ENCODE peak calls at places on chromosomes 7 and 10, in nine cellular contexts. X, O, G, L, P, Y, U, D and K are unnamed samples.

GRCh38 chr10:85317827-85318226 is 989.4 kb downstream of the CCSER2 start:
- DNase-seq in X (no peak), O (no peak), G (no peak), L (no peak), P (no peak), Y (no peak), U (no peak), D (no peak), K (no peak)

GRCh38 chr7:158228131-158228530 is 359.5 kb downstream of the PTPRN2 start:
- DNase-seq in X (no peak), O (no peak), G (no peak), L (no peak), P (no peak), Y (no peak), U (no peak), D (no peak), K (no peak)

GRCh38 chr7:115679976-115680375 is 350.6 kb downstream of the TFEC start:
- DNase-seq in X (no peak), O (no peak), G (no peak), L (no peak), P (peak), Y (no peak), U (peak), D (peak), K (no peak)

GRCh38 chr7:741191-741671 is 14.2 kb upstream of the PRKAR1B start:
- DNase-seq in X (no peak), O (no peak), G (no peak), L (no peak), P (no peak), Y (no peak), U (no peak), D (no peak), K (no peak)

GRCh38 chr10:110056822-110057221 is 49.0 kb downstream of the ADD3 start:
- DNase-seq in X (no peak), O (no peak), G (no peak), L (no peak), P (no peak), Y (no peak), U (peak), D (no peak), K (no peak)

GRCh38 chr10:64014281-64014680 is 493.1 kb downstream of the REEP3 start:
- DNase-seq in X (no peak), O (no peak), G (no peak), L (no peak), P (no peak), Y (no peak), U (no peak), D (no peak), K (no peak)

GRCh38 chr7:144102041-144102440 is 7.3 kb upstream of the OR2A2 start:
- DNase-seq in X (no peak), O (no peak), G (no peak), L (no peak), P (no peak), Y (no peak), U (no peak), D (no peak), K (peak)

GRCh38 chr7:116786791-116787443 is 75.5 kb upstream of the CAPZA2 start:
- DNase-seq in X (no peak), O (peak), G (no peak), L (no peak), P (peak), Y (no peak), U (peak), D (peak), K (no peak)

GRCh38 chr7:96075510-96076349 is 246.2 kb downstream of the SLC25A13 start:
- DNase-seq in X (peak), O (no peak), G (peak), L (no peak), P (peak), Y (peak), U (peak), D (peak), K (peak)

GRCh38 chr7:25048444-25048834 is 68.5 kb upstream of the OSBPL3 start:
- DNase-seq in X (no peak), O (no peak), G (no peak), L (no peak), P (no peak), Y (no peak), U (no peak), D (no peak), K (no peak)

GRCh38 chr7:52863667-52864066 is 171.8 kb upstream of the POM121L12 start:
- DNase-seq in X (no peak), O (no peak), G (no peak), L (no peak), P (no peak), Y (no peak), U (no peak), D (no peak), K (no peak)

GRCh38 chr10:45181483-45181882 is 133.9 kb downstream of the OR13A1 start:
- DNase-seq in X (no peak), O (no peak), G (no peak), L (no peak), P (no peak), Y (no peak), U (peak), D (no peak), K (no peak)

GRCh38 chr7:157000741-157001653 is 9.5 kb downstream of the MNX1 start:
- DNase-seq in X (no peak), O (no peak), G (no peak), L (no peak), P (no peak), Y (no peak), U (no peak), D (no peak), K (no peak)

GRCh38 chr7:27025270-27025669 is 70.5 kb downstream of the HOXA1 start:
- DNase-seq in X (no peak), O (no peak), G (no peak), L (no peak), P (no peak), Y (no peak), U (no peak), D (no peak), K (no peak)

GRCh38 chr10:74078037-74078436 is 72.6 kb downstream of the AP3M1 start:
- DNase-seq in X (no peak), O (no peak), G (no peak), L (no peak), P (peak), Y (no peak), U (peak), D (no peak), K (no peak)

GRCh38 chr10:61907587-61907986 is 6.1 kb downstream of the ARID5B start:
- DNase-seq in X (no peak), O (no peak), G (no peak), L (no peak), P (no peak), Y (no peak), U (no peak), D (no peak), K (no peak)

GRCh38 chr10:43295436-43295835 is 28.6 kb upstream of the RASGEF1A start:
- DNase-seq in X (no peak), O (no peak), G (no peak), L (no peak), P (no peak), Y (no peak), U (no peak), D (no peak), K (no peak)

GRCh38 chr10:110802551-110803238 is 69.0 kb upstream of the PDCD4 start:
- DNase-seq in X (peak), O (no peak), G (peak), L (no peak), P (peak), Y (peak), U (peak), D (peak), K (peak)

GRCh38 chr10:3172081-3172445 is 519 bp downstream of the PITRM1 start:
- DNase-seq in X (no peak), O (no peak), G (no peak), L (no peak), P (no peak), Y (peak), U (peak), D (no peak), K (no peak)

GRCh38 chr10:122310311-122311050 is 39.4 kb downstream of the BTBD16 start:
- DNase-seq in X (no peak), O (no peak), G (no peak), L (no peak), P (no peak), Y (no peak), U (peak), D (no peak), K (no peak)

GRCh38 chr7:27745064-27745583 is 5.2 kb downstream of the TAX1BP1 start:
- DNase-seq in X (no peak), O (peak), G (no peak), L (no peak), P (peak), Y (peak), U (peak), D (no peak), K (peak)

GRCh38 chr10:111175786-111176185 is 99.0 kb downstream of the ADRA2A start:
- DNase-seq in X (no peak), O (no peak), G (no peak), L (no peak), P (no peak), Y (no peak), U (no peak), D (no peak), K (no peak)

GRCh38 chr10:11354823-11355222 is 256.6 kb downstream of the USP6NL start:
- DNase-seq in X (no peak), O (no peak), G (no peak), L (no peak), P (peak), Y (no peak), U (no peak), D (no peak), K (no peak)

GRCh38 chr7:44998153-44998871 is 1.7 kb upstream of the CCM2 start:
- DNase-seq in X (no peak), O (no peak), G (no peak), L (no peak), P (no peak), Y (no peak), U (no peak), D (no peak), K (no peak)

GRCh38 chr10:59337254-59337653 is 25.1 kb downstream of the FAM13C start:
- DNase-seq in X (no peak), O (no peak), G (no peak), L (no peak), P (peak), Y (no peak), U (peak), D (no peak), K (peak)

GRCh38 chr7:129271500-129272355 is 46.9 kb downstream of the AHCYL2 start:
- DNase-seq in X (peak), O (no peak), G (peak), L (no peak), P (peak), Y (peak), U (peak), D (peak), K (no peak)

GRCh38 chr10:5551531-5552375 is 27.0 kb downstream of the CALML3 start:
- DNase-seq in X (no peak), O (no peak), G (no peak), L (no peak), P (peak), Y (peak), U (peak), D (peak), K (no peak)

GRCh38 chr7:48708635-48709034 is 215.7 kb upstream of the CDC14C start:
- DNase-seq in X (no peak), O (no peak), G (no peak), L (no peak), P (no peak), Y (no peak), U (peak), D (no peak), K (no peak)

GRCh38 chr7:75054744-75055527 is 18.7 kb downstream of the RCC1L start:
- DNase-seq in X (no peak), O (no peak), G (no peak), L (no peak), P (no peak), Y (peak), U (peak), D (no peak), K (no peak)

GRCh38 chr10:29648114-29648982 is 13.6 kb upstream of the SVIL start:
- DNase-seq in X (peak), O (no peak), G (no peak), L (no peak), P (no peak), Y (no peak), U (peak), D (no peak), K (no peak)

GRCh38 chr7:133730360-133730759 is 396.8 kb upstream of the LRGUK start:
- DNase-seq in X (no peak), O (no peak), G (no peak), L (no peak), P (no peak), Y (no peak), U (no peak), D (no peak), K (no peak)

GRCh38 chr10:12703813-12704212 is 297.7 kb downstream of the CCDC3 start:
- DNase-seq in X (no peak), O (no peak), G (no peak), L (no peak), P (no peak), Y (no peak), U (peak), D (no peak), K (no peak)

GRCh38 chr10:35132727-35133126 is 6.1 kb downstream of the CREM start:
- DNase-seq in X (no peak), O (no peak), G (no peak), L (no peak), P (no peak), Y (no peak), U (no peak), D (no peak), K (no peak)

GRCh38 chr10:17238445-17239275 is 10.6 kb downstream of the VIM start:
- DNase-seq in X (no peak), O (no peak), G (no peak), L (no peak), P (no peak), Y (no peak), U (peak), D (no peak), K (no peak)